ENCODE peak calls at places on chromosomes 16 and 17, in four cellular contexts. One of them, this sample, is unnamed.

GRCh38 chr16:7482596-7483290 is 150.1 kb downstream of the RBFOX1 start:
- DNase-seq in ovary: no peak
- DNase-seq in NCI-H2029: no peak
- DNase-seq in fibroblast of the conjunctiva: no peak
- DNase-seq in this sample: no peak

GRCh38 chr17:55448681-55449080 is 27.0 kb upstream of the MMD start:
- DNase-seq in ovary: no peak
- DNase-seq in fibroblast of the conjunctiva: peak
- DNase-seq in NCI-H2029: no peak
- DNase-seq in this sample: no peak

GRCh38 chr17:72426948-72427760 is 306.3 kb downstream of the SOX9 start:
- DNase-seq in ovary: no peak
- DNase-seq in fibroblast of the conjunctiva: no peak
- DNase-seq in NCI-H2029: no peak
- DNase-seq in this sample: no peak

GRCh38 chr17:37605813-37606505 is 3.3 kb downstream of the SYNRG start:
- DNase-seq in fibroblast of the conjunctiva: no peak
- DNase-seq in ovary: no peak
- DNase-seq in NCI-H2029: no peak
- DNase-seq in this sample: no peak

GRCh38 chr16:14454391-14454790 is 175.7 kb downstream of the PARN start:
- DNase-seq in fibroblast of the conjunctiva: no peak
- DNase-seq in NCI-H2029: no peak
- DNase-seq in ovary: no peak
- DNase-seq in this sample: no peak

GRCh38 chr16:87267566-87267965 is 49.6 kb downstream of the C16orf95 start:
- DNase-seq in NCI-H2029: no peak
- DNase-seq in ovary: no peak
- DNase-seq in fibroblast of the conjunctiva: no peak
- DNase-seq in this sample: no peak

GRCh38 chr17:37315601-37316000 is 60.2 kb upstream of the C17orf78 start:
- DNase-seq in NCI-H2029: no peak
- DNase-seq in ovary: no peak
- DNase-seq in fibroblast of the conjunctiva: no peak
- DNase-seq in this sample: no peak

GRCh38 chr17:49022391-49022941 is 25.3 kb downstream of the IGF2BP1 start:
- DNase-seq in ovary: no peak
- DNase-seq in NCI-H2029: no peak
- DNase-seq in fibroblast of the conjunctiva: no peak
- DNase-seq in this sample: no peak

GRCh38 chr16:53922805-53923645 is 219.1 kb downstream of the FTO start:
- DNase-seq in NCI-H2029: no peak
- DNase-seq in ovary: no peak
- DNase-seq in fibroblast of the conjunctiva: no peak
- DNase-seq in this sample: no peak

GRCh38 chr16:22928882-22929281 is 114.9 kb downstream of the HS3ST2 start:
- DNase-seq in ovary: no peak
- DNase-seq in NCI-H2029: no peak
- DNase-seq in fibroblast of the conjunctiva: no peak
- DNase-seq in this sample: no peak

GRCh38 chr16:57594531-57595031 is 33.8 kb upstream of the ADGRG1 start:
- DNase-seq in fibroblast of the conjunctiva: no peak
- DNase-seq in NCI-H2029: no peak
- DNase-seq in ovary: no peak
- DNase-seq in this sample: no peak

GRCh38 chr17:81204578-81204977 is 18.2 kb downstream of the CEP131 start:
- DNase-seq in fibroblast of the conjunctiva: no peak
- DNase-seq in NCI-H2029: no peak
- DNase-seq in ovary: no peak
- DNase-seq in this sample: no peak

GRCh38 chr17:41689497-41690299 is 1.0 kb downstream of the EIF1 start:
- DNase-seq in NCI-H2029: no peak
- DNase-seq in fibroblast of the conjunctiva: peak
- DNase-seq in ovary: no peak
- DNase-seq in this sample: no peak

GRCh38 chr16:67013823-67014640 is 14.9 kb upstream of the CBFB start:
- DNase-seq in fibroblast of the conjunctiva: no peak
- DNase-seq in NCI-H2029: peak
- DNase-seq in ovary: peak
- DNase-seq in this sample: peak